ENCODE peak calls at places on chromosomes 1 and 21, in eight cellular contexts. X is colonic mucosa, B is heart left ventricle, S is thoracic aorta, V is choroid plexus epithelial cell, W is anterior cingulate cortex, O is HTR-8/SVneo, P is Ammon's horn. M is an unnamed sample.

GRCh38 chr1:161954466-161954865 is 69.2 kb downstream of the OLFML2B start:
- DNase-seq in X (no peak), B (no peak), S (no peak), V (peak; percentile 23), W (no peak), O (no peak), P (no peak), M (no peak)

GRCh38 chr1:236657398-236657797 is 28.9 kb upstream of the ACTN2 start:
- DNase-seq in X (no peak), B (no peak), S (no peak), V (no peak), W (no peak), O (no peak), P (no peak), M (no peak)

GRCh38 chr1:193211539-193211938 is 25.1 kb upstream of the B3GALT2 start:
- DNase-seq in X (no peak), B (no peak), S (no peak), V (peak; percentile 85), W (no peak), O (peak; percentile 30), P (no peak), M (peak; percentile 39)

GRCh38 chr1:207868252-207868768 is 42.6 kb downstream of the CD34 start:
- DNase-seq in X (peak; percentile 81), B (no peak), S (no peak), V (peak; percentile 23), W (no peak), O (no peak), P (no peak), M (no peak)

GRCh38 chr1:156527584-156527983 is 27.0 kb upstream of the MEF2D start:
- DNase-seq in X (no peak), B (no peak), S (no peak), V (no peak), W (no peak), O (no peak), P (no peak), M (no peak)

GRCh38 chr1:177937931-177938330 is 31.9 kb downstream of the SEC16B start:
- DNase-seq in X (no peak), B (no peak), S (no peak), V (peak; percentile 81), W (no peak), O (no peak), P (no peak), M (no peak)

GRCh38 chr1:109883248-109883955 is 27.2 kb upstream of the CSF1 start:
- DNase-seq in X (no peak), B (no peak), S (no peak), V (no peak), W (no peak), O (no peak), P (peak; percentile 8), M (no peak)

GRCh38 chr1:181083842-181084605 is 4.5 kb upstream of the IER5 start:
- DNase-seq in X (peak; percentile 60), B (peak; percentile 60), S (no peak), V (peak; percentile 83), W (no peak), O (no peak), P (peak; percentile 58), M (no peak)

GRCh38 chr1:39788758-39789570 is at the start of gene BMP8B:
- DNase-seq in X (peak; percentile 78), B (peak; percentile 62), S (no peak), V (no peak), W (peak; percentile 20), O (peak; percentile 78), P (peak; percentile 72), M (no peak)

GRCh38 chr1:22868331-22868730 is 104.3 kb downstream of the LACTBL1 start:
- DNase-seq in X (no peak), B (no peak), S (no peak), V (no peak), W (no peak), O (no peak), P (no peak), M (no peak)

GRCh38 chr1:56216173-56216572 is 363.2 kb downstream of the PLPP3 start:
- DNase-seq in X (no peak), B (no peak), S (peak; percentile 12), V (no peak), W (peak; percentile 17), O (no peak), P (peak; percentile 69), M (no peak)

GRCh38 chr1:117068580-117068979 is 8.5 kb downstream of the TTF2 start:
- DNase-seq in X (no peak), B (no peak), S (no peak), V (no peak), W (no peak), O (no peak), P (peak; percentile 46), M (no peak)

GRCh38 chr1:93631626-93632365 is 49.8 kb downstream of the BCAR3 start:
- DNase-seq in X (no peak), B (no peak), S (no peak), V (peak; percentile 58), W (no peak), O (no peak), P (no peak), M (no peak)

GRCh38 chr21:44930543-44930981 is 9.3 kb upstream of the SLX9 start:
- DNase-seq in X (peak; percentile 45), B (no peak), S (no peak), V (no peak), W (no peak), O (no peak), P (no peak), M (no peak)

GRCh38 chr1:165875171-165875570 is 47.8 kb downstream of the UCK2 start:
- DNase-seq in X (peak; percentile 28), B (no peak), S (no peak), V (no peak), W (no peak), O (no peak), P (no peak), M (no peak)

GRCh38 chr1:6795661-6796060 is 10.4 kb downstream of the CAMTA1 start:
- DNase-seq in X (no peak), B (no peak), S (no peak), V (peak; percentile 76), W (no peak), O (no peak), P (no peak), M (peak; percentile 19)

GRCh38 chr1:195981448-195982139 is 626.6 kb downstream of the KCNT2 start:
- DNase-seq in X (no peak), B (no peak), S (no peak), V (peak; percentile 56), W (no peak), O (no peak), P (no peak), M (peak; percentile 10)